ENCODE peak calls at places on chromosome 7, in ten cellular contexts. G, S, L, V, M, P, K, R, H and B are unnamed samples.

GRCh38 chr7:31099451-31100444 is 47.6 kb downstream of the ADCYAP1R1 start:
- DNase-seq in H (no peak), S (no peak), V (no peak), M (no peak), K (peak), R (no peak), L (no peak), G (no peak), P (no peak), B (no peak)

GRCh38 chr7:112876877-112877276 is 86.7 kb upstream of the TMEM168 start:
- DNase-seq in K (no peak), R (no peak), H (no peak), L (peak), P (no peak), G (no peak), S (no peak), V (no peak), M (no peak), B (no peak)

GRCh38 chr7:117188949-117189348 is 133.9 kb downstream of the WNT2 start:
- DNase-seq in G (no peak), M (no peak), P (no peak), V (no peak), L (no peak), H (no peak), R (no peak), S (no peak), K (no peak), B (no peak)

GRCh38 chr7:72019436-72019835 is 392.7 kb downstream of the CALN1 start:
- DNase-seq in P (no peak), L (no peak), S (no peak), K (no peak), V (no peak), G (no peak), H (no peak), R (no peak), M (no peak), B (no peak)

GRCh38 chr7:157652161-157652953 is 315.6 kb downstream of the DNAJB6 start:
- DNase-seq in L (no peak), M (no peak), V (no peak), R (no peak), H (no peak), K (peak), P (no peak), G (no peak), S (no peak), B (no peak)

GRCh38 chr7:16646427-16647081 is 573 bp downstream of the BZW2 start:
- DNase-seq in M (no peak), P (no peak), V (no peak), S (no peak), L (peak), K (peak), G (peak), R (no peak), H (no peak), B (no peak)

GRCh38 chr7:76303057-76303828 is 770 bp downstream of the HSPB1 start:
- DNase-seq in H (peak), M (peak), R (peak), V (peak), P (peak), L (peak), K (peak), S (peak), G (peak), B (peak)

GRCh38 chr7:80918909-80919721 is at the start of gene SEMA3C:
- DNase-seq in G (peak), H (peak), M (peak), K (peak), R (peak), L (peak), S (no peak), P (peak), V (peak), B (peak)

GRCh38 chr7:45514944-45515343 is 59.2 kb upstream of the ADCY1 start:
- DNase-seq in M (no peak), S (no peak), H (no peak), L (no peak), K (no peak), V (no peak), G (no peak), R (peak), P (no peak), B (no peak)

GRCh38 chr7:116075351-116076145 is 45.0 kb upstream of the TFEC start:
- DNase-seq in H (no peak), S (no peak), K (no peak), P (no peak), V (no peak), M (no peak), R (no peak), G (no peak), L (no peak), B (no peak)

GRCh38 chr7:157033483-157034473 is 23.3 kb upstream of the MNX1 start:
- DNase-seq in V (no peak), L (no peak), H (no peak), M (no peak), S (no peak), G (no peak), K (no peak), P (no peak), R (no peak), B (no peak)

GRCh38 chr7:29379551-29379950 is 184.1 kb upstream of the PRR15 start:
- DNase-seq in V (no peak), H (no peak), P (no peak), K (no peak), G (no peak), S (no peak), L (no peak), M (no peak), R (no peak), B (no peak)

GRCh38 chr7:73706122-73707044 is 13.1 kb downstream of the STX1A start:
- DNase-seq in H (no peak), L (no peak), K (no peak), P (no peak), R (no peak), G (no peak), M (no peak), S (no peak), V (no peak), B (no peak)

GRCh38 chr7:27185013-27185707 is at the start of gene HOXA11:
- DNase-seq in P (peak), V (peak), L (peak), G (no peak), K (peak), M (no peak), R (no peak), H (no peak), S (no peak), B (no peak)

GRCh38 chr7:65978891-65979582 is 3.0 kb downstream of the GUSB start:
- DNase-seq in L (no peak), M (no peak), V (no peak), G (no peak), R (no peak), S (no peak), H (no peak), K (peak), P (no peak), B (no peak)

GRCh38 chr7:24668922-24669635 is 88.2 kb downstream of the GSDME start:
- DNase-seq in H (no peak), V (no peak), R (no peak), G (no peak), M (no peak), P (no peak), S (no peak), K (no peak), L (peak), B (no peak)

GRCh38 chr7:141541375-141541774 is 9.8 kb upstream of the AGK start:
- DNase-seq in K (no peak), H (no peak), V (no peak), M (no peak), P (no peak), S (no peak), L (no peak), R (no peak), G (no peak), B (no peak)

GRCh38 chr7:139728203-139728602 is 49.6 kb downstream of the HIPK2 start:
- DNase-seq in V (no peak), R (no peak), M (no peak), K (peak), S (no peak), P (no peak), G (no peak), L (no peak), H (no peak), B (no peak)

GRCh38 chr7:139727151-139727705 is 50.6 kb downstream of the HIPK2 start:
- DNase-seq in P (no peak), H (no peak), R (no peak), G (no peak), M (no peak), L (no peak), K (peak), S (no peak), V (no peak), B (no peak)

GRCh38 chr7:139726485-139726869 is 51.3 kb downstream of the HIPK2 start:
- DNase-seq in H (no peak), S (no peak), R (no peak), V (no peak), M (no peak), G (no peak), K (no peak), P (no peak), L (no peak), B (no peak)

GRCh38 chr7:139725077-139725476 is 52.7 kb downstream of the HIPK2 start:
- DNase-seq in H (no peak), R (no peak), M (no peak), L (no peak), P (no peak), S (no peak), K (peak), V (no peak), G (peak), B (no peak)

GRCh38 chr7:139725843-139726484 is 51.8 kb downstream of the HIPK2 start:
- DNase-seq in G (no peak), H (no peak), M (no peak), L (no peak), K (peak), R (no peak), P (no peak), V (no peak), S (no peak), B (no peak)
- H3K27ac ChIP-seq in G (peak), H (peak), M (peak), L (peak), K (peak), R (no peak), P (peak), V (no peak), S (no peak), B (peak)

GRCh38 chr7:32223071-32223650 is 153.0 kb upstream of the PDE1C start:
- DNase-seq in K (no peak), V (no peak), L (no peak), R (no peak), G (no peak), P (no peak), S (no peak), M (no peak), H (no peak), B (no peak)

GRCh38 chr7:32221756-32222155 is 151.5 kb upstream of the PDE1C start:
- DNase-seq in R (no peak), K (no peak), P (no peak), S (no peak), H (no peak), L (no peak), M (no peak), G (no peak), V (no peak), B (no peak)

GRCh38 chr7:32223721-32224120 is 153.5 kb upstream of the PDE1C start:
- DNase-seq in P (no peak), G (no peak), R (no peak), V (no peak), S (no peak), M (no peak), H (no peak), L (no peak), K (no peak), B (no peak)

GRCh38 chr7:32222251-32222900 is 152.2 kb upstream of the PDE1C start:
- DNase-seq in H (no peak), M (no peak), S (no peak), G (no peak), K (no peak), L (no peak), R (no peak), P (no peak), V (no peak), B (no peak)

DNA sequence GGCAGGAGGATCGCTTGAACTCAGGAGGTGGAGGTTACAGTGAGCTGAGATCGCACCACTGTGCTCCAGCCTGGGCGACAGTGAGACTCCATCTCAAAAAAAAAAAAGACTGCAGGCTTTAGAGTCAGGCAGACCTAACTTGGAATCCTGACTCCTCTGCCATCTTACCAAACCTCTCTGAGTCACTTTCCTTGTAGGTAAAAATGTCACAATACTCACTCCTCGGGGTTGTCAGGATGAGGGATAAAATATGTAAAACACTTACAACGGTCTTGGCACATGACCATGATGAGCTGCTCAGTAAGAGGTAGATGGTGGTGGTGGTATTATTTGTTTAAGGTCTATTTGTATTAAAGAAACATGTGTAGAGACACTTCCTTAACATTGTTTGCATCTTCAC is 154.1 kb upstream of the PDE1C start:
- DNase-seq in K (no peak), L (no peak), P (no peak), R (no peak), M (no peak), V (no peak), S (no peak), G (no peak), H (no peak), B (no peak)
- H3K27ac ChIP-seq in K (no peak), L (no peak), P (no peak), R (no peak), M (no peak), V (no peak), S (no peak), G (no peak), H (no peak), B (no peak)

GRCh38 chr7:2710256-2710655 is 22.3 kb downstream of the AMZ1 start:
- DNase-seq in V (no peak), S (peak), H (no peak), M (no peak), G (no peak), L (no peak), R (no peak), K (no peak), P (no peak), B (no peak)

GRCh38 chr7:2708041-2708440 is 20.0 kb downstream of the AMZ1 start:
- DNase-seq in V (no peak), R (no peak), M (no peak), L (no peak), H (no peak), G (no peak), S (no peak), K (no peak), P (no peak), B (no peak)

GRCh38 chr7:2708547-2709310 is 20.7 kb downstream of the AMZ1 start:
- DNase-seq in P (no peak), V (no peak), H (no peak), G (no peak), L (no peak), M (no peak), K (no peak), R (no peak), S (no peak), B (no peak)

GRCh38 chr7:2710901-2711551 is 23.0 kb downstream of the AMZ1 start:
- DNase-seq in H (no peak), S (peak), G (no peak), L (no peak), M (no peak), V (no peak), R (no peak), K (no peak), P (no peak), B (no peak)

DNA sequence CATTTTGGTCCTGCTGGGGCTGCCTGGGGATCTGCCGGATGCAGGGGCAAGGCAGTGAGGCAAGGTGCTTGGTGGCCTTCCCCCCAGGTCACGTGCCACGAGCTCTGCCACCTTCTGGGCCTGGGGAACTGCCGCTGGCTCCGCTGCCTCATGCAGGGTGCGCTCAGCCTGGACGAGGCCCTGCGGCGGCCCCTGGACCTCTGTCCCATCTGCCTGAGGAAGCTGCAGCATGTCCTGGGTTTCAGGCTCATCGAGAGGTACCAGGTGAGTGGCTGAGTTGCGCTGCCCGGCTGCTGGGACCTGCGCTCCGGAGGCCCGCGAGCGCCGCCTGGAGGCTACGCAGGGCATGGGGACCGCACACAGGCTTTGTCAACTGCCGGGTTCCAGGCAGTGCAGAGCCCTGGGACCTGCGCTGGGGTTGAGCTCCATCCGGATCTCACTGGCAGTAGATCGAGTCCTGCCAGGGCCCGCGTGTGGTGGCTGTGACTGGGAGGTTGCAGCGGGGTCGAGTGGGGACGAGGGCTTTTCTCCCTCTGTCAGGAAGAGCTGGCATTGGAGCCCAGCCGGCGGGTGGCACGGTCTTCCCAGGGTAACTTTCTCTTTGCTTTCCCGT is 21.7 kb downstream of the AMZ1 start:
- DNase-seq in S (peak), K (no peak), L (peak), G (peak), V (peak), H (peak), M (peak), R (peak), P (peak), B (peak)
- H3K27ac ChIP-seq in S (no peak), K (no peak), L (no peak), G (no peak), V (no peak), H (no peak), M (no peak), R (no peak), P (no peak), B (no peak)

GRCh38 chr7:151272877-151273276 is 24.4 kb upstream of the SMARCD3 start:
- DNase-seq in R (no peak), H (no peak), G (peak), V (no peak), K (no peak), S (no peak), P (no peak), L (no peak), M (no peak), B (no peak)
- H3K27ac ChIP-seq in R (no peak), H (no peak), G (peak), V (no peak), K (no peak), S (no peak), P (peak), L (no peak), M (no peak), B (no peak)